ENCODE peak calls at places on chromosomes 2 and 18, in nine cellular contexts. O, Q, N, T, G, F, K, J and L are unnamed samples.

GRCh38 chr2:12059616-12060441 is 313.4 kb downstream of the LPIN1 start:
- DNase-seq in K (no peak), F (no peak), J (peak), T (no peak), O (no peak), G (no peak), N (peak), Q (no peak), L (no peak)

GRCh38 chr2:95006661-95007060 is 18.8 kb upstream of the MAL start:
- DNase-seq in K (no peak), F (no peak), G (no peak), N (no peak), T (peak), Q (no peak), O (no peak), J (no peak), L (no peak)

GRCh38 chr2:181781082-181781786 is 100.9 kb upstream of the NEUROD1 start:
- DNase-seq in J (no peak), K (no peak), N (no peak), T (no peak), O (no peak), Q (no peak), F (no peak), G (no peak), L (no peak)

GRCh38 chr2:10368491-10369231 is 66.0 kb downstream of the HPCAL1 start:
- DNase-seq in J (no peak), N (no peak), F (no peak), G (no peak), Q (no peak), K (no peak), T (no peak), O (peak), L (no peak)

GRCh38 chr2:160305081-160305750 is 105.1 kb upstream of the ITGB6 start:
- DNase-seq in T (no peak), F (no peak), Q (no peak), K (no peak), J (peak), N (peak), O (no peak), G (peak), L (no peak)

GRCh38 chr18:61237529-61237928 is 95.7 kb upstream of the CDH20 start:
- DNase-seq in T (no peak), Q (no peak), J (no peak), O (no peak), K (no peak), G (no peak), N (no peak), F (no peak), L (no peak)

GRCh38 chr2:230774348-230774951 is 61.8 kb downstream of the CAB39 start:
- DNase-seq in J (peak), K (no peak), O (no peak), F (no peak), N (peak), G (peak), Q (no peak), T (no peak), L (no peak)

GRCh38 chr18:69958422-69958821 is 10.7 kb upstream of the CD226 start:
- DNase-seq in F (no peak), Q (no peak), O (no peak), K (no peak), J (no peak), N (no peak), G (no peak), T (no peak), L (peak)

GRCh38 chr2:200042102-200042735 is 86.8 kb downstream of the MAIP1 start:
- DNase-seq in G (peak), O (no peak), T (no peak), F (no peak), K (no peak), N (peak), Q (no peak), J (peak), L (no peak)

GRCh38 chr2:26612034-26612433 is 29.1 kb downstream of the CIB4 start:
- DNase-seq in K (no peak), O (no peak), G (no peak), N (no peak), T (no peak), J (no peak), Q (no peak), F (no peak), L (no peak)

GRCh38 chr18:55224086-55224625 is 264.9 kb upstream of the CCDC68 start:
- DNase-seq in O (no peak), T (no peak), Q (no peak), F (no peak), J (peak), N (peak), G (no peak), K (no peak), L (no peak)

GRCh38 chr2:4693266-4693665 is 989.9 kb downstream of the DCDC2C start:
- DNase-seq in J (no peak), O (no peak), T (no peak), F (no peak), Q (no peak), G (no peak), N (no peak), K (no peak), L (no peak)

GRCh38 chr2:62999905-63000304 is 50.7 kb upstream of the OTX1 start:
- DNase-seq in K (no peak), T (no peak), F (no peak), Q (no peak), G (peak), J (peak), O (no peak), N (peak), L (no peak)

GRCh38 chr18:58856881-58857280 is 7.8 kb upstream of the ZNF532 start:
- DNase-seq in Q (no peak), G (peak), F (no peak), K (no peak), J (peak), O (no peak), N (peak), T (no peak), L (no peak)

GRCh38 chr2:204900910-204901309 is 355.6 kb downstream of the PARD3B start:
- DNase-seq in N (peak), K (no peak), J (no peak), Q (no peak), F (no peak), T (no peak), O (no peak), G (peak), L (no peak)

GRCh38 chr18:58911766-58912165 is 47.1 kb downstream of the ZNF532 start:
- DNase-seq in F (no peak), K (no peak), Q (no peak), T (no peak), G (peak), O (no peak), J (no peak), N (peak), L (no peak)

GRCh38 chr18:13560306-13560705 is 166.1 kb downstream of the FAM210A start:
- DNase-seq in O (no peak), Q (no peak), J (no peak), K (no peak), F (no peak), N (no peak), T (no peak), G (no peak), L (no peak)

GRCh38 chr18:13558790-13559189 is 167.6 kb downstream of the FAM210A start:
- DNase-seq in G (no peak), N (no peak), T (no peak), K (no peak), F (no peak), Q (no peak), J (no peak), O (no peak), L (no peak)

GRCh38 chr18:13555192-13555591 is 171.2 kb downstream of the FAM210A start:
- DNase-seq in K (no peak), Q (no peak), F (no peak), J (no peak), G (no peak), N (no peak), O (no peak), T (no peak), L (no peak)

GRCh38 chr18:13556497-13556896 is 169.9 kb downstream of the FAM210A start:
- DNase-seq in K (no peak), G (no peak), O (no peak), T (no peak), F (no peak), N (no peak), J (no peak), Q (no peak), L (no peak)

GRCh38 chr18:13558132-13558531 is 168.2 kb downstream of the FAM210A start:
- DNase-seq in K (peak), N (peak), J (peak), F (no peak), G (peak), T (peak), O (no peak), Q (peak), L (no peak)
- TF ChIP-seq CTCF in K (peak), N (peak), J (peak), F (no peak), G (peak), T (peak), O (peak), Q (peak), L (peak)

GRCh38 chr18:26309283-26309682 is 83.0 kb downstream of the TAF4B start:
- DNase-seq in F (no peak), O (no peak), K (no peak), G (peak), N (peak), T (no peak), J (peak), Q (no peak), L (no peak)

GRCh38 chr18:26301681-26302080 is 75.4 kb downstream of the TAF4B start:
- DNase-seq in O (no peak), J (peak), Q (no peak), G (peak), K (no peak), T (no peak), N (peak), F (no peak), L (no peak)

GRCh38 chr18:26304511-26304910 is 78.3 kb downstream of the TAF4B start:
- DNase-seq in F (no peak), J (no peak), T (no peak), K (no peak), G (no peak), O (no peak), Q (no peak), N (no peak), L (no peak)

GRCh38 chr18:26312196-26312595 is 86.0 kb downstream of the TAF4B start:
- DNase-seq in N (no peak), F (no peak), G (no peak), K (no peak), O (no peak), J (no peak), Q (no peak), T (no peak), L (no peak)

GRCh38 chr18:26307161-26307773 is 81.0 kb downstream of the TAF4B start:
- DNase-seq in N (peak), O (no peak), Q (peak), J (peak), T (no peak), G (peak), F (peak), K (peak), L (no peak)
- TF ChIP-seq CTCF in N (peak), O (peak), Q (peak), J (peak), T (peak), G (peak), F (no peak), K (peak), L (peak)

DNA sequence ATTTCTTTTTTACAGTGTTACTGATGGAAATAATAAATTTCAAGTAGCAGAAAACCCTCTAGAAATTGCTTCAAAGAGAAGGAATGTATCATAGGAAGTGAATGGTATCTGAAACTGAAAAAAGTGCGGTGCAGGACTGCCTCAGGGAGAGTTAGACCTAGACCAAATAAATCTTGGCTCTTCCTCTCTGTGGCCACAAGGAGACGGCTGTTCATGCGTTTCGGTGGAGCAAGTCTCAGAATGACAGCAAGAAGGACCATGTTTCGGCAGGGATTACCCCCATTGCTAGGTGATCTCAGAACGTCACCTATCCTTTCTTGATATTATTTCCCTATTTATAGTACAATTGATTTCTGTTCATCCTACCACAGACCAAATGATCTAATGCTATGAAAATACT is 522.3 kb downstream of the SOX11 start:
- DNase-seq in N (no peak), O (no peak), Q (no peak), G (no peak), J (no peak), F (no peak), T (no peak), K (no peak), L (no peak)
- TF ChIP-seq CTCF in N (no peak), O (no peak), Q (no peak), G (no peak), J (no peak), F (no peak), T (no peak), K (no peak), L (no peak)

GRCh38 chr2:109516445-109517117 is 97.2 kb downstream of the SEPTIN10 start:
- DNase-seq in J (peak), K (no peak), Q (peak), N (peak), G (no peak), O (peak), T (peak), F (no peak), L (no peak)
- TF ChIP-seq CTCF in J (peak), K (peak), Q (peak), N (peak), G (peak), O (peak), T (peak), F (no peak), L (peak)